ENCODE peak calls at places on chromosomes 13 and 19, in eight cellular contexts. Y, A, L, G, K, E, O and U are unnamed samples.

GRCh38 chr13:43514326-43514725 is 272.4 kb downstream of the ENOX1 start:
- DNase-seq in Y (no peak), G (no peak), O (no peak), E (no peak), K (no peak), A (no peak), L (no peak), U (no peak)

GRCh38 chr13:74173822-74174221 is 39.6 kb upstream of the KLF12 start:
- DNase-seq in G (no peak), L (no peak), E (no peak), O (no peak), Y (no peak), A (no peak), K (no peak), U (no peak)

GRCh38 chr19:46599716-46600392 is 1.3 kb upstream of the CALM3 start:
- DNase-seq in E (no peak), O (no peak), A (no peak), L (no peak), G (no peak), K (no peak), Y (no peak), U (no peak)

GRCh38 chr19:44927746-44928145 is 13.3 kb downstream of the APOC1 start:
- DNase-seq in A (no peak), Y (no peak), E (no peak), O (no peak), G (no peak), L (no peak), K (no peak), U (no peak)

GRCh38 chr13:35963982-35964665 is 167.1 kb downstream of the DCLK1 start:
- DNase-seq in K (no peak), G (no peak), E (no peak), L (no peak), A (no peak), Y (no peak), O (no peak), U (no peak)

GRCh38 chr13:97307882-97308624 is 85.9 kb downstream of the MBNL2 start:
- DNase-seq in G (no peak), K (no peak), Y (no peak), L (peak), O (no peak), E (no peak), A (no peak), U (no peak)

GRCh38 chr13:26628706-26629105 is 71.2 kb downstream of the WASF3 start:
- DNase-seq in E (no peak), L (peak), Y (no peak), A (no peak), K (no peak), O (no peak), G (no peak), U (no peak)

GRCh38 chr19:58556633-58557252 is 1.7 kb downstream of the UBE2M start:
- DNase-seq in Y (no peak), K (no peak), O (no peak), L (no peak), G (no peak), A (no peak), E (peak), U (no peak)

GRCh38 chr13:109647046-109647445 is 139.3 kb downstream of the IRS2 start:
- DNase-seq in G (no peak), K (no peak), O (no peak), L (peak), E (no peak), A (no peak), Y (no peak), U (no peak)

GRCh38 chr13:113997845-113998751 is 24.2 kb upstream of the C13orf46 start:
- DNase-seq in G (no peak), K (no peak), A (no peak), O (no peak), L (peak), E (no peak), Y (no peak), U (no peak)

GRCh38 chr13:81197483-81197882 is 856.6 kb upstream of the SPRY2 start:
- DNase-seq in A (no peak), E (no peak), O (no peak), K (no peak), Y (no peak), G (no peak), L (no peak), U (no peak)

GRCh38 chr19:43605875-43606568 is 5.9 kb upstream of the SRRM5 start:
- DNase-seq in Y (no peak), O (no peak), G (no peak), L (no peak), A (no peak), K (no peak), E (no peak), U (no peak)

GRCh38 chr19:23762548-23762883 is 3.8 kb upstream of the ZNF681 start:
- DNase-seq in L (no peak), Y (no peak), K (no peak), G (no peak), E (no peak), O (no peak), A (no peak), U (no peak)

GRCh38 chr13:31824705-31825512 is 85.6 kb downstream of the RXFP2 start:
- DNase-seq in K (no peak), L (peak), A (no peak), O (no peak), G (no peak), E (no peak), Y (peak), U (no peak)

GRCh38 chr13:113086031-113086750 is 19.4 kb upstream of the F7 start:
- DNase-seq in K (no peak), G (no peak), O (no peak), L (peak), Y (no peak), E (no peak), A (no peak), U (no peak)

GRCh38 chr13:56888455-56888854 is 252.3 kb upstream of the PRR20A start:
- DNase-seq in A (no peak), O (no peak), Y (no peak), K (no peak), G (no peak), E (no peak), L (no peak), U (no peak)

GRCh38 chr13:44679602-44680001 is 103.5 kb upstream of the TSC22D1 start:
- DNase-seq in E (no peak), G (no peak), K (no peak), L (no peak), Y (no peak), O (no peak), A (no peak), U (no peak)